ENCODE peak calls at places on chromosomes 3 and 15, in six cellular contexts. N is brain microvascular endothelial cell; Z is NCI-H2029; W is effector memory CD8-positive, alpha-beta T cell; L is T-helper 2 cell; J is HTR-8/SVneo. E is an unnamed sample.

GRCh38 chr15:75348563-75349350 is 1.9 kb downstream of the NEIL1 start:
- DNase-seq in N (no peak), Z (no peak), W (no peak), L (no peak), J (no peak), E (no peak)

GRCh38 chr3:53224026-53224425 is 31.8 kb downstream of the TKT start:
- DNase-seq in N (no peak), Z (no peak), W (no peak), L (no peak), J (no peak), E (no peak)

GRCh38 chr3:188156051-188156450 is 2.1 kb downstream of the LPP start:
- DNase-seq in N (no peak), Z (no peak), W (no peak), L (no peak), J (no peak), E (no peak)

GRCh38 chr3:63908081-63908736 is 4.0 kb downstream of the SCAANT1 start:
- DNase-seq in N (no peak), Z (no peak), W (no peak), L (no peak), J (peak; percentile 13), E (no peak)

GRCh38 chr15:101317473-101317872 is 22.4 kb upstream of the SNRPA1 start:
- DNase-seq in N (no peak), Z (no peak), W (no peak), L (no peak), J (no peak), E (no peak)

GRCh38 chr15:71440479-71441071 is 325.3 kb downstream of the THSD4 start:
- DNase-seq in N (no peak), Z (no peak), W (no peak), L (no peak), J (peak; percentile 43), E (no peak)

GRCh38 chr15:39585394-39585841 is 4.5 kb downstream of the THBS1 start:
- DNase-seq in N (no peak), Z (no peak), W (no peak), L (no peak), J (no peak), E (no peak)

GRCh38 chr3:134860141-134860540 is 65.1 kb downstream of the EPHB1 start:
- DNase-seq in N (no peak), Z (no peak), W (no peak), L (no peak), J (no peak), E (no peak)

GRCh38 chr15:71997691-71998090 is 120.3 kb downstream of the MYO9A start:
- DNase-seq in N (no peak), Z (no peak), W (no peak), L (no peak), J (no peak), E (no peak)

GRCh38 chr15:83155937-83156336 is 48.5 kb downstream of the TM6SF1 start:
- DNase-seq in N (no peak), Z (no peak), W (no peak), L (no peak), J (no peak), E (no peak)

GRCh38 chr3:195750797-195751520 is 30.2 kb downstream of the MUC20 start:
- DNase-seq in N (no peak), Z (no peak), W (no peak), L (no peak), J (no peak), E (no peak)

GRCh38 chr3:59189561-59190338 is 139.9 kb upstream of the CFAP20DC start:
- DNase-seq in N (no peak), Z (no peak), W (no peak), L (no peak), J (no peak), E (no peak)

GRCh38 chr15:38490231-38490630 is 36.3 kb downstream of the FAM98B start:
- DNase-seq in N (peak; percentile 7), Z (no peak), W (no peak), L (no peak), J (no peak), E (no peak)

GRCh38 chr15:23074684-23075083 is 35.3 kb upstream of the TUBGCP5 start:
- DNase-seq in N (no peak), Z (peak; percentile 14), W (no peak), L (no peak), J (no peak), E (no peak)

GRCh38 chr3:68060186-68060585 is 405.8 kb upstream of the SUCLG2 start:
- DNase-seq in N (no peak), Z (no peak), W (no peak), L (no peak), J (no peak), E (no peak)

E was measured in GM18507.